ENCODE peak calls at places on chromosomes 2 and 18, in nine cellular contexts. O is PC-3, P is OCI-LY7, G is neural progenitor cell, T is GM23338, U is HCT116, M is hepatocyte, X is SK-N-SH, H is MM.1S. J is an unnamed sample.

GRCh38 chr18:9366126-9366714 is 31.6 kb downstream of the TWSG1 start:
- DNase-seq in X (peak; percentile 31), O (peak; percentile 90), P (no peak), M (peak; percentile 61), G (peak; percentile 59), H (no peak), U (peak; percentile 64), T (peak; percentile 91), J (peak; percentile 60)

GRCh38 chr2:20803974-20804373 is 18.9 kb downstream of the LDAH start:
- DNase-seq in O (no peak), U (no peak), G (no peak), H (no peak), T (no peak), P (no peak), M (no peak), X (no peak), J (no peak)

GRCh38 chr18:79917351-79918088 is 33.9 kb downstream of the SLC66A2 start:
- DNase-seq in O (no peak), H (no peak), M (no peak), G (no peak), P (no peak), X (no peak), U (no peak), T (no peak), J (no peak)

GRCh38 chr2:178273787-178274360 is 79.6 kb downstream of the OSBPL6 start:
- DNase-seq in M (no peak), U (no peak), T (no peak), P (no peak), O (no peak), G (no peak), H (no peak), X (no peak), J (no peak)

GRCh38 chr2:50719837-50720694 is 311.9 kb downstream of the NRXN1 start:
- DNase-seq in X (no peak), P (no peak), G (no peak), O (no peak), M (no peak), H (no peak), U (no peak), T (peak; percentile 70), J (no peak)

GRCh38 chr18:74994502-74995403 is 214.2 kb downstream of the PTGR3 start:
- DNase-seq in P (no peak), M (no peak), X (no peak), H (no peak), O (no peak), T (no peak), G (no peak), U (no peak), J (peak; percentile 28)

GRCh38 chr18:3648695-3649094 is 198.7 kb downstream of the TGIF1 start:
- DNase-seq in H (no peak), T (no peak), P (no peak), X (no peak), O (no peak), M (no peak), G (no peak), U (no peak), J (no peak)

GRCh38 chr2:64052468-64053241 is 33.4 kb upstream of the VPS54 start:
- DNase-seq in X (peak; percentile 39), H (no peak), M (no peak), U (no peak), T (no peak), P (peak; percentile 83), O (peak; percentile 59), G (peak; percentile 15), J (no peak)

GRCh38 chr2:218418321-218418716 is 604 bp upstream of the VIL1 start:
- DNase-seq in G (no peak), O (no peak), H (no peak), X (no peak), U (no peak), P (no peak), M (no peak), T (no peak), J (no peak)

GRCh38 chr2:147222506-147222905 is 622.3 kb upstream of the ACVR2A start:
- DNase-seq in X (no peak), U (no peak), O (no peak), G (no peak), H (no peak), P (no peak), T (no peak), M (no peak), J (no peak)

GRCh38 chr2:109174626-109175349 is 45.8 kb downstream of the SH3RF3 start:
- DNase-seq in G (no peak), X (no peak), T (no peak), P (no peak), M (no peak), U (no peak), O (no peak), H (no peak), J (peak; percentile 16)

GRCh38 chr18:42586603-42587002 is 528.9 kb downstream of the RIT2 start:
- DNase-seq in H (no peak), O (no peak), M (no peak), X (no peak), U (no peak), G (no peak), P (no peak), T (peak; percentile 34), J (no peak)

GRCh38 chr2:59282374-59283057 is 1041.4 kb upstream of the FANCL start:
- DNase-seq in H (no peak), G (no peak), U (no peak), M (no peak), X (peak; percentile 13), T (no peak), P (no peak), O (no peak), J (no peak)

GRCh38 chr2:223944166-223944703 is 900 bp downstream of the WDFY1 start:
- DNase-seq in U (no peak), T (peak; percentile 84), M (peak; percentile 60), X (peak; percentile 79), P (no peak), O (peak; percentile 44), H (no peak), G (peak; percentile 71), J (peak; percentile 56)

GRCh38 chr18:61949946-61950345 is 57.1 kb upstream of the RNF152 start:
- DNase-seq in G (no peak), M (no peak), X (no peak), P (no peak), H (no peak), O (no peak), U (no peak), T (no peak), J (peak; percentile 48)

GRCh38 chr2:112121682-112122254 is 16.4 kb upstream of the FBLN7 start:
- DNase-seq in H (peak; percentile 46), U (peak; percentile 26), P (peak; percentile 57), G (peak; percentile 49), T (peak; percentile 68), M (peak; percentile 60), O (peak; percentile 69), X (peak; percentile 29), J (peak; percentile 71)
- TF ChIP-seq EZH2phosphoT487 in H (no peak), U (no peak), P (no peak), G (no peak), T (no peak), M (no peak), O (no peak), X (no peak), J (no peak)

GRCh38 chr2:127637725-127638252 is 8.2 kb upstream of the GPR17 start:
- DNase-seq in H (no peak), U (peak; percentile 13), G (peak; percentile 28), O (peak; percentile 97), M (peak; percentile 58), P (no peak), X (no peak), T (peak; percentile 82), J (peak; percentile 90)
- H3K4me3 ChIP-seq in H (no peak overlapping the region), U (no peak overlapping the region), G (no peak overlapping the region), O (no peak overlapping the region), M (no peak overlapping the region), P (no peak overlapping the region), X (no peak overlapping the region), T (no peak overlapping the region), J (no peak overlapping the region)

GRCh38 chr2:102000813-102001766 is 9.3 kb downstream of the IL1R2 start:
- DNase-seq in M (no peak), O (no peak), P (no peak), U (no peak), G (no peak), X (no peak), T (no peak), H (no peak), J (no peak)

GRCh38 chr2:101998556-101999121 is 6.9 kb downstream of the IL1R2 start:
- DNase-seq in O (no peak), X (no peak), H (no peak), G (no peak), M (no peak), U (no peak), P (no peak), T (no peak), J (no peak)

GRCh38 chr2:102000012-102000411 is 8.3 kb downstream of the IL1R2 start:
- DNase-seq in U (no peak), G (no peak), X (no peak), P (no peak), M (peak; percentile 35), T (no peak), H (no peak), O (no peak), J (no peak)

GRCh38 chr2:102001767-102002142 is 10.0 kb downstream of the IL1R2 start:
- DNase-seq in M (no peak), X (no peak), O (peak; percentile 71), T (no peak), H (no peak), U (no peak), G (no peak), P (no peak), J (no peak)

DNA sequence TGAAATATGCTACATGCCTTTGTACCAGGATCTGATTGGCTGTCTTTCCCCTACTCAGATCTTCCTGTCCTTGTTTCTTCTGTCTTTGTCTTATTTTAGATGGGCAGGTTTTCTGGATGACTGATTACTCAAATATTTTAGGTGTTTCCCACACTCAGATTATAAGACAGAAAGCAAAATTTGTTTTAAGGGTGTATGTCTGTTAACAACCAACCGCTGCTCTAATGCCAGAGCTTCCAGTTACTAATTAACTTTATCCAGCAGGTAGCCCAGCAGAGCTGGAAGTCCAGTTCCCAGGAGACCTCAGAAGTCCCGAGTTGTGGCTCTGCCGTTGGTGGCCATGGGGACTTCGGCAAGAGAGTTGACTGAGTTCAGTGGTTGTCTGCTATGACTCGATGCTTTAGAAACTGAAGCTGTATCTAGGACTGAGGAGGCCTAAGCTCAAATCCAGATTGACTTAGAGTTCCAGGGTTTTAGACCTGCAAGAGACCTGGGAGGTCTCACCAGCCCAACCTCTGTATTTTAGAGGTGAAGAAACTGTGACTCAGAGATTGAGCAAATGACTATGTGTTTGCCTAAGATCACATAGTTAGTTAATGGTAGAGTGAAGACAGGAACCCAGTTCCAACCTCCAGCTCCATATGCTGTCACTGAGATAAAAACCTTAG is 7.5 kb downstream of the IL1R2 start:
- DNase-seq in T (no peak), M (peak; percentile 72), G (no peak), U (no peak), P (no peak), H (no peak), X (no peak), O (peak; percentile 83), J (peak; percentile 57)
- TF ChIP-seq EZH2phosphoT487 in T (no peak), M (no peak), G (no peak), U (no peak), P (no peak), H (no peak), X (no peak), O (no peak), J (no peak)

GRCh38 chr18:6414723-6415362 is at the start of gene L3MBTL4:
- DNase-seq in T (peak; percentile 63), H (peak; percentile 70), O (peak; percentile 14), X (peak; percentile 87), M (peak; percentile 78), P (no peak), U (no peak), G (peak; percentile 53), J (peak; percentile 6)
- H3K4me3 ChIP-seq in T (peak within 1 kb of the TSS; percentile 78), H (peak within 1 kb of the TSS; percentile 88), O (peak within 1 kb of the TSS; percentile 64), X (peak within 1 kb of the TSS; percentile 57), M (peak within 1 kb of the TSS; percentile 98), P (no peak within 1 kb of the TSS), U (no peak within 1 kb of the TSS), G (peak within 1 kb of the TSS; percentile 78), J (peak within 1 kb of the TSS; percentile 61)

J was measured in GM23248.